ENCODE peak calls at places on chromosomes 2 and 18, in seven cellular contexts. K is activated CD8-positive, alpha-beta memory T cell treated with anti-CD3 and anti-CD28 coated beads for 1 hour; O is A549; F is nephron progenitor cell; E is stimulated activated CD8-positive, alpha-beta memory T cell treated with anti-CD3 and anti-CD28 coated beads, Interleukin-12 subunit alpha, Interleukin-12 subunit beta, amount 100 ng/mL, for 4 hours; B is activated CD4-positive, CD25-positive, alpha-beta regulatory T cell; G is fibroblast of the aortic adventitia. T is an unnamed sample.
A peak's percentile ranks its signal among the peaks of the same experiment; 100 is the strongest.

GRCh38 chr2:113234721-113235346 is 43.9 kb downstream of the PAX8 start:
- DNase-seq in E (no peak), O (no peak), G (no peak), B (no peak), K (no peak), F (no peak), T (no peak)

GRCh38 chr2:27891820-27892105 is 1.2 kb downstream of the BABAM2 start:
- DNase-seq in G (peak; percentile 51), E (no peak), O (peak; percentile 27), F (no peak), K (no peak), B (no peak), T (no peak)

GRCh38 chr2:188243381-188243780 is 48.3 kb upstream of the GULP1 start:
- DNase-seq in E (no peak), G (no peak), F (no peak), B (no peak), K (no peak), O (no peak), T (no peak)

GRCh38 chr2:99729104-99729503 is 239.3 kb upstream of the REV1 start:
- DNase-seq in O (no peak), G (no peak), B (no peak), E (no peak), F (no peak), K (no peak), T (no peak)

GRCh38 chr2:15990151-15991101 is 50.1 kb downstream of the MYCN start:
- DNase-seq in G (no peak), E (no peak), O (no peak), K (no peak), F (no peak), B (no peak), T (no peak)

GRCh38 chr2:47488870-47489584 is 86.1 kb downstream of the MSH2 start:
- DNase-seq in F (no peak), E (no peak), B (no peak), K (no peak), O (peak; percentile 74), G (peak; percentile 88), T (peak; percentile 65)

GRCh38 chr2:132503621-132504200 is 87.1 kb downstream of the GPR39 start:
- DNase-seq in K (no peak), E (no peak), F (no peak), O (peak; percentile 5), G (peak; percentile 63), B (no peak), T (peak; percentile 11)

GRCh38 chr2:109046925-109047508 is 58.0 kb upstream of the EDAR start:
- DNase-seq in B (no peak), G (no peak), K (no peak), O (peak; percentile 31), F (no peak), E (no peak), T (peak; percentile 54)

GRCh38 chr18:67273288-67273687 is 243.2 kb downstream of the DSEL start:
- DNase-seq in F (no peak), O (no peak), G (no peak), E (no peak), B (no peak), K (no peak), T (no peak)

GRCh38 chr2:203394519-203395227 is 66.5 kb downstream of the ABI2 start:
- DNase-seq in G (peak; percentile 32), E (no peak), F (no peak), B (no peak), K (no peak), O (peak; percentile 59), T (no peak)

GRCh38 chr2:203775684-203776083 is 69.2 kb downstream of the CD28 start:
- DNase-seq in G (no peak), O (no peak), F (no peak), K (no peak), B (no peak), E (no peak), T (no peak)

GRCh38 chr2:36352024-36352398 is 3.6 kb upstream of the CRIM1 start:
- DNase-seq in E (no peak), K (no peak), F (peak; percentile 8), O (peak; percentile 73), B (no peak), G (peak; percentile 75), T (peak; percentile 11)

GRCh38 chr18:527136-527535 is 26.6 kb upstream of the COLEC12 start:
- DNase-seq in F (no peak), G (peak; percentile 82), B (no peak), E (no peak), K (no peak), O (no peak), T (no peak)

GRCh38 chr2:128440087-128440665 is 121.5 kb upstream of the HS6ST1 start:
- DNase-seq in O (no peak), G (no peak), F (no peak), B (no peak), K (no peak), E (no peak), T (no peak)

GRCh38 chr2:38533180-38533579 is 69.5 kb downstream of the HNRNPLL start:
- DNase-seq in G (no peak), E (no peak), K (no peak), O (no peak), F (no peak), B (no peak), T (no peak)

GRCh38 chr18:21330122-21330701 is 88.2 kb downstream of the GREB1L start:
- DNase-seq in B (no peak), G (peak; percentile 39), E (no peak), O (peak; percentile 62), F (no peak), K (no peak), T (peak; percentile 70)

GRCh38 chr2:77228379-77228778 is 293.8 kb downstream of the LRRTM4 start:
- DNase-seq in O (no peak), G (no peak), F (no peak), E (no peak), B (no peak), K (no peak), T (peak; percentile 6)

GRCh38 chr2:6977095-6977777 is 60.0 kb downstream of the RNF144A start:
- DNase-seq in E (no peak), O (peak; percentile 9), K (no peak), G (peak; percentile 41), F (no peak), B (no peak), T (peak; percentile 32)

T was measured in H4.